ENCODE peak calls at places on chromosomes 3 and 15, in five cellular contexts. F, L, A, R and T are unnamed samples.

GRCh38 chr3:11276901-11277300 is 4.7 kb downstream of the ATG7 start:
- DNase-seq in F (no peak), L (no peak), A (no peak), R (no peak), T (no peak)

GRCh38 chr3:64351713-64352595 is 126.7 kb upstream of the PRICKLE2 start:
- DNase-seq in F (no peak), L (no peak), A (no peak), R (no peak), T (peak; percentile 52)

GRCh38 chr3:12750223-12750622 is 8.8 kb downstream of the TMEM40 start:
- DNase-seq in F (no peak), L (peak; percentile 47), A (peak; percentile 68), R (no peak), T (peak; percentile 66)

GRCh38 chr3:60839242-60839641 is 412.0 kb downstream of the FHIT start:
- DNase-seq in F (no peak), L (no peak), A (no peak), R (no peak), T (peak; percentile 5)

GRCh38 chr3:193843447-193844301 is 250.7 kb downstream of the OPA1 start:
- DNase-seq in F (peak; percentile 36), L (no peak), A (peak; percentile 21), R (no peak), T (no peak)

GRCh38 chr15:64284037-64284436 is 71.9 kb downstream of the CSNK1G1 start:
- DNase-seq in F (no peak), L (no peak), A (no peak), R (no peak), T (no peak)

GRCh38 chr3:127702151-127702578 is 29.4 kb downstream of the ABTB1 start:
- DNase-seq in F (no peak), L (no peak), A (no peak), R (no peak), T (no peak)

GRCh38 chr15:62099171-62099601 is 32.4 kb downstream of the C2CD4A start:
- DNase-seq in F (no peak), L (no peak), A (no peak), R (peak; percentile 60), T (no peak)

GRCh38 chr3:14463330-14464216 is 61.2 kb downstream of the SLC6A6 start:
- DNase-seq in F (no peak), L (no peak), A (no peak), R (no peak), T (no peak)

GRCh38 chr3:59212128-59212764 is 162.4 kb upstream of the CFAP20DC start:
- DNase-seq in F (peak; percentile 19), L (peak; percentile 22), A (no peak), R (peak; percentile 22), T (peak; percentile 56)

GRCh38 chr15:58201536-58201935 is 63.4 kb downstream of the AQP9 start:
- DNase-seq in F (no peak), L (no peak), A (no peak), R (peak; percentile 19), T (no peak)

DNA sequence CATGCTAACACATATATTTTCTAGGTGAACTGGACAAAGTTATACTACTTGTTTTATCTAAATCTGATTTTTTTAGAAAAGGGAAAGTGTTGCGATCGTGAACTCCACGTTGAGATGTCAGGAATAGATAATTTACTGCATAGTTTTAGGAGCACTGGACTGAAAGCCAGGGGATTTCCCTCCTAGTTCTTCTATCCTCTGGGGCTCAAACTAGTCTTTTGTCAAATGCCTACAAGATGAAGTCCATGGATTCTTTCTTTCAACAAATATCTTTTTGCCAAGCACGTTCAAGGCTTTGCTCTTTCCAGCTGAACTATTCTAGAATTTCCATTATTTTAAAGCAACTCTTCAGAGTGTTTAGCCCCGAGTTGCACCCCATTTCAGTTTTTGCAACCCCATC is 582 bp upstream of the HPS3 start:
- DNase-seq in F (no peak), L (no peak), A (no peak), R (no peak), T (no peak)
- H3K27ac ChIP-seq in F (no peak overlapping the region), L (no peak overlapping the region), A (peak overlapping the region; percentile 83), R (no peak overlapping the region), T (peak overlapping the region; percentile 36)

GRCh38 chr3:58009749-58010535 is 1.7 kb downstream of the FLNB start:
- DNase-seq in F (no peak), L (no peak), A (no peak), R (no peak), T (no peak)
- H3K4me3 ChIP-seq in F (peak overlapping the region; percentile 77), L (peak overlapping the region; percentile 85), A (peak overlapping the region; percentile 73), R (peak overlapping the region; percentile 77), T (no peak overlapping the region)

GRCh38 chr15:77544162-77544561 is 88.5 kb downstream of the LINGO1 start:
- DNase-seq in F (no peak), L (no peak), A (no peak), R (no peak), T (no peak)

GRCh38 chr15:77541421-77542181 is 91.1 kb downstream of the LINGO1 start:
- DNase-seq in F (no peak), L (no peak), A (no peak), R (no peak), T (peak; percentile 33)

GRCh38 chr15:77543159-77543882 is 89.4 kb downstream of the LINGO1 start:
- DNase-seq in F (peak; percentile 32), L (peak; percentile 78), A (peak; percentile 87), R (peak; percentile 92), T (peak; percentile 81)

GRCh38 chr15:77540346-77541060 is 92.2 kb downstream of the LINGO1 start:
- DNase-seq in F (no peak), L (no peak), A (no peak), R (no peak), T (no peak)

GRCh38 chr15:77542491-77543001 is 90.2 kb downstream of the LINGO1 start:
- DNase-seq in F (no peak), L (no peak), A (no peak), R (no peak), T (no peak)
- H3K27ac ChIP-seq in F (no peak overlapping the region), L (peak overlapping the region; percentile 41), A (peak overlapping the region; percentile 57), R (peak overlapping the region; percentile 50), T (no peak overlapping the region)

GRCh38 chr3:4865714-4866113 is 113.5 kb upstream of the BHLHE40 start:
- DNase-seq in F (no peak), L (no peak), A (no peak), R (peak; percentile 38), T (no peak)

GRCh38 chr3:4862973-4863372 is 116.3 kb upstream of the BHLHE40 start:
- DNase-seq in F (no peak), L (no peak), A (no peak), R (no peak), T (no peak)

GRCh38 chr3:4864503-4864902 is 114.7 kb upstream of the BHLHE40 start:
- DNase-seq in F (no peak), L (no peak), A (no peak), R (no peak), T (no peak)

GRCh38 chr3:4866841-4867240 is 112.4 kb upstream of the BHLHE40 start:
- DNase-seq in F (no peak), L (no peak), A (no peak), R (no peak), T (no peak)
- H3K4me3 ChIP-seq in F (no peak overlapping the region), L (no peak overlapping the region), A (no peak overlapping the region), R (no peak overlapping the region), T (no peak overlapping the region)